ENCODE peak calls at places on chromosome 17, in eight cellular contexts. One of them, this sample, is unnamed.

GRCh38 chr17:73387746-73388577 is 76.2 kb upstream of the CDC42EP4 start:
- DNase-seq in cardiac fibroblast: peak; percentile 13
- DNase-seq in GM10248: no peak
- DNase-seq in neural crest cell: no peak
- DNase-seq in transverse colon: no peak
- DNase-seq in epithelial cell of proximal tubule: no peak
- DNase-seq in stomach: no peak
- DNase-seq in heart left ventricle: no peak
- DNase-seq in this sample: no peak

GRCh38 chr17:28788100-28788499 is 44.3 kb downstream of the TRAF4 start:
- DNase-seq in cardiac fibroblast: no peak
- DNase-seq in GM10248: no peak
- DNase-seq in transverse colon: no peak
- DNase-seq in epithelial cell of proximal tubule: no peak
- DNase-seq in neural crest cell: no peak
- DNase-seq in heart left ventricle: no peak
- DNase-seq in stomach: no peak
- DNase-seq in this sample: no peak

GRCh38 chr17:50627782-50628601 is 6.7 kb upstream of the ABCC3 start:
- DNase-seq in GM10248: no peak
- DNase-seq in heart left ventricle: no peak
- DNase-seq in neural crest cell: no peak
- DNase-seq in transverse colon: peak; percentile 69
- DNase-seq in cardiac fibroblast: no peak
- DNase-seq in epithelial cell of proximal tubule: no peak
- DNase-seq in stomach: peak; percentile 42
- DNase-seq in this sample: no peak

GRCh38 chr17:80678621-80679020 is 134.0 kb downstream of the RPTOR start:
- DNase-seq in GM10248: no peak
- DNase-seq in cardiac fibroblast: peak; percentile 82
- DNase-seq in stomach: no peak
- DNase-seq in neural crest cell: peak; percentile 20
- DNase-seq in transverse colon: no peak
- DNase-seq in epithelial cell of proximal tubule: no peak
- DNase-seq in heart left ventricle: no peak
- DNase-seq in this sample: peak; percentile 88

GRCh38 chr17:74658620-74659019 is 35.1 kb upstream of the CD300E start:
- DNase-seq in stomach: no peak
- DNase-seq in neural crest cell: no peak
- DNase-seq in heart left ventricle: no peak
- DNase-seq in epithelial cell of proximal tubule: no peak
- DNase-seq in transverse colon: no peak
- DNase-seq in cardiac fibroblast: no peak
- DNase-seq in GM10248: no peak
- DNase-seq in this sample: no peak

GRCh38 chr17:60390223-60390622 is 1.7 kb downstream of the USP32 start:
- DNase-seq in neural crest cell: no peak
- DNase-seq in stomach: no peak
- DNase-seq in cardiac fibroblast: peak; percentile 82
- DNase-seq in transverse colon: no peak
- DNase-seq in GM10248: no peak
- DNase-seq in epithelial cell of proximal tubule: no peak
- DNase-seq in heart left ventricle: no peak
- DNase-seq in this sample: peak; percentile 63

GRCh38 chr17:59145571-59146096 is 9.4 kb downstream of the SKA2 start:
- DNase-seq in stomach: no peak
- DNase-seq in cardiac fibroblast: no peak
- DNase-seq in epithelial cell of proximal tubule: no peak
- DNase-seq in heart left ventricle: no peak
- DNase-seq in GM10248: no peak
- DNase-seq in transverse colon: no peak
- DNase-seq in neural crest cell: no peak
- DNase-seq in this sample: no peak

GRCh38 chr17:61504697-61505096 is 52.5 kb downstream of the TBX4 start:
- DNase-seq in neural crest cell: no peak
- DNase-seq in cardiac fibroblast: peak; percentile 86
- DNase-seq in heart left ventricle: no peak
- DNase-seq in GM10248: no peak
- DNase-seq in epithelial cell of proximal tubule: peak; percentile 77
- DNase-seq in stomach: no peak
- DNase-seq in transverse colon: no peak
- DNase-seq in this sample: no peak

GRCh38 chr17:28368306-28368831 is 1.7 kb downstream of the VTN start:
- DNase-seq in neural crest cell: no peak
- DNase-seq in epithelial cell of proximal tubule: no peak
- DNase-seq in GM10248: no peak
- DNase-seq in cardiac fibroblast: no peak
- DNase-seq in transverse colon: no peak
- DNase-seq in stomach: no peak
- DNase-seq in heart left ventricle: no peak
- DNase-seq in this sample: no peak

GRCh38 chr17:62880120-62880519 is 72.0 kb upstream of the MARCHF10 start:
- DNase-seq in GM10248: no peak
- DNase-seq in transverse colon: no peak
- DNase-seq in cardiac fibroblast: no peak
- DNase-seq in epithelial cell of proximal tubule: no peak
- DNase-seq in stomach: no peak
- DNase-seq in heart left ventricle: no peak
- DNase-seq in neural crest cell: no peak
- DNase-seq in this sample: no peak

GRCh38 chr17:40818343-40818732 is 4.1 kb downstream of the KRT10 start:
- DNase-seq in cardiac fibroblast: no peak
- DNase-seq in epithelial cell of proximal tubule: no peak
- DNase-seq in heart left ventricle: no peak
- DNase-seq in neural crest cell: no peak
- DNase-seq in transverse colon: no peak
- DNase-seq in GM10248: no peak
- DNase-seq in stomach: no peak
- DNase-seq in this sample: no peak

GRCh38 chr17:62718420-62718819 is 89.7 kb downstream of the MARCHF10 start:
- DNase-seq in heart left ventricle: peak; percentile 3
- DNase-seq in transverse colon: no peak
- DNase-seq in GM10248: no peak
- DNase-seq in neural crest cell: no peak
- DNase-seq in stomach: no peak
- DNase-seq in cardiac fibroblast: peak; percentile 86
- DNase-seq in epithelial cell of proximal tubule: peak; percentile 78
- DNase-seq in this sample: no peak

GRCh38 chr17:81941484-81942166 is 4.5 kb upstream of the PYCR1 start:
- DNase-seq in epithelial cell of proximal tubule: no peak
- DNase-seq in heart left ventricle: peak; percentile 74
- DNase-seq in transverse colon: no peak
- DNase-seq in neural crest cell: no peak
- DNase-seq in cardiac fibroblast: no peak
- DNase-seq in stomach: no peak
- DNase-seq in GM10248: no peak
- DNase-seq in this sample: no peak

GRCh38 chr17:5115673-5116651 is at the start of gene USP6:
- DNase-seq in epithelial cell of proximal tubule: no peak
- DNase-seq in GM10248: no peak
- DNase-seq in neural crest cell: no peak
- DNase-seq in cardiac fibroblast: no peak
- DNase-seq in stomach: no peak
- DNase-seq in heart left ventricle: no peak
- DNase-seq in transverse colon: no peak
- DNase-seq in this sample: no peak

GRCh38 chr17:56597495-56597990 is 4.0 kb downstream of the NOG start:
- DNase-seq in cardiac fibroblast: no peak
- DNase-seq in GM10248: no peak
- DNase-seq in stomach: no peak
- DNase-seq in epithelial cell of proximal tubule: no peak
- DNase-seq in heart left ventricle: no peak
- DNase-seq in neural crest cell: peak; percentile 26
- DNase-seq in transverse colon: no peak
- DNase-seq in this sample: no peak

GRCh38 chr17:83155128-83156081 is 76.0 kb downstream of the METRNL start:
- DNase-seq in cardiac fibroblast: no peak
- DNase-seq in stomach: no peak
- DNase-seq in heart left ventricle: peak; percentile 31
- DNase-seq in transverse colon: no peak
- DNase-seq in neural crest cell: no peak
- DNase-seq in epithelial cell of proximal tubule: no peak
- DNase-seq in GM10248: no peak
- DNase-seq in this sample: peak; percentile 97

GRCh38 chr17:50593321-50593720 is 32.8 kb downstream of the CACNA1G start:
- DNase-seq in heart left ventricle: peak; percentile 34
- DNase-seq in cardiac fibroblast: no peak
- DNase-seq in epithelial cell of proximal tubule: no peak
- DNase-seq in transverse colon: no peak
- DNase-seq in neural crest cell: peak; percentile 45
- DNase-seq in stomach: peak; percentile 49
- DNase-seq in GM10248: no peak
- DNase-seq in this sample: no peak

GRCh38 chr17:72151565-72152391 is 31.0 kb downstream of the SOX9 start:
- DNase-seq in cardiac fibroblast: peak; percentile 57
- DNase-seq in transverse colon: peak; percentile 29
- DNase-seq in GM10248: no peak
- DNase-seq in stomach: peak; percentile 82
- DNase-seq in epithelial cell of proximal tubule: no peak
- DNase-seq in neural crest cell: no peak
- DNase-seq in heart left ventricle: peak; percentile 58
- DNase-seq in this sample: no peak

DNA sequence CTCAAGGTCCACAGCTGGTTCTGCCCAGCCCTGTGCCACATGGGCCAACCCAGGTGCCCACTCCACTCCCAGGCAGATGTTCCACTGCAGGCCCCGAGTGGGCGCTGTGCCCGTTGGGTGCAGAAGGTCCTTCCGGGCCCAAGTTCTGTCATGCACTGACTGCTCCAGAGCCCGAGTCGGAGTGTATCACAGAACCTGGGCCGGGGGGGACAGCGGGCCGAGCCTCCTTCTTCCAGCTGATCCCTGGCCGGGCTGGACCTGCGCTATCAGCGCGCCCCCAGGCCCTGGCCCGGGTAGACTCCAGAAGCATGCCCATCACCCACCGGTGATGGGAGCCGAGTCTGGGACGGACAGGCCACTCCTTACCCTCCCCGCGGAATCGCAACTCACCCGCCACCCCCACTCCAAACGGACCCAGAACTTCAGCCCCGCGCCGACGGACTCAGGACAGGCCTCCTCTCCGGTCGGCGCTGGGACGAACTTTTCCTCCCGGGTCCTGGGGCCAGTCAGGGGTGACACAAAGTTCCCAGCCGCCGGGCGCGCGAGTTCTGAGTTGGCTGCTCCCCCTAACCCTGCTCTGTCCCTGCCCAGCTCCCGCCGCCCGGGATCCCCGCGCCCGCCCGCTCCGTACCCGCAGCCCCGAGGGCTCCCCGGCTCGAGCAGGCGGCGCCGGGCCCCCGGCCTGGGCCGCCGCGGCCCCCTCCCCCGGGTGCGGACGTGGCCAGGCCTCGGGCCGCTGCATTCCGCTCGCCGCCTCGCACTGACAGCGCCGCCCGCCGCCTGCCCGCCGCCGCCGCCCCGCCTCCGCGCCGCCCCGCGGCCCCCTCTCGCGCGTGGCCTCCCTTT is at the start of gene COPZ2:
- DNase-seq in cardiac fibroblast: peak; percentile 59
- DNase-seq in neural crest cell: peak; percentile 14
- DNase-seq in stomach: peak; percentile 60
- DNase-seq in epithelial cell of proximal tubule: no peak
- DNase-seq in transverse colon: peak; percentile 69
- DNase-seq in heart left ventricle: peak; percentile 75
- DNase-seq in GM10248: peak; percentile 63
- DNase-seq in this sample: peak; percentile 72
- TF ChIP-seq CTCF in cardiac fibroblast: peak; percentile 73
- TF ChIP-seq CTCF in neural crest cell: peak; percentile 48
- TF ChIP-seq CTCF in stomach: no peak
- TF ChIP-seq CTCF in epithelial cell of proximal tubule: peak; percentile 74
- TF ChIP-seq CTCF in transverse colon: peak; percentile 52
- TF ChIP-seq CTCF in heart left ventricle: peak; percentile 54
- TF ChIP-seq CTCF in GM10248: peak; percentile 73
- TF ChIP-seq CTCF in this sample: peak; percentile 88

GRCh38 chr17:70629902-70630301 is 460.6 kb downstream of the KCNJ2 start:
- DNase-seq in stomach: no peak
- DNase-seq in heart left ventricle: no peak
- DNase-seq in GM10248: no peak
- DNase-seq in neural crest cell: no peak
- DNase-seq in cardiac fibroblast: peak; percentile 34
- DNase-seq in epithelial cell of proximal tubule: no peak
- DNase-seq in transverse colon: no peak
- DNase-seq in this sample: no peak
- TF ChIP-seq CTCF in stomach: no peak
- TF ChIP-seq CTCF in heart left ventricle: peak; percentile 30
- TF ChIP-seq CTCF in GM10248: peak; percentile 19
- TF ChIP-seq CTCF in neural crest cell: peak; percentile 47
- TF ChIP-seq CTCF in cardiac fibroblast: peak; percentile 27
- TF ChIP-seq CTCF in epithelial cell of proximal tubule: no peak
- TF ChIP-seq CTCF in transverse colon: peak; percentile 33
- TF ChIP-seq CTCF in this sample: peak; percentile 48

DNA sequence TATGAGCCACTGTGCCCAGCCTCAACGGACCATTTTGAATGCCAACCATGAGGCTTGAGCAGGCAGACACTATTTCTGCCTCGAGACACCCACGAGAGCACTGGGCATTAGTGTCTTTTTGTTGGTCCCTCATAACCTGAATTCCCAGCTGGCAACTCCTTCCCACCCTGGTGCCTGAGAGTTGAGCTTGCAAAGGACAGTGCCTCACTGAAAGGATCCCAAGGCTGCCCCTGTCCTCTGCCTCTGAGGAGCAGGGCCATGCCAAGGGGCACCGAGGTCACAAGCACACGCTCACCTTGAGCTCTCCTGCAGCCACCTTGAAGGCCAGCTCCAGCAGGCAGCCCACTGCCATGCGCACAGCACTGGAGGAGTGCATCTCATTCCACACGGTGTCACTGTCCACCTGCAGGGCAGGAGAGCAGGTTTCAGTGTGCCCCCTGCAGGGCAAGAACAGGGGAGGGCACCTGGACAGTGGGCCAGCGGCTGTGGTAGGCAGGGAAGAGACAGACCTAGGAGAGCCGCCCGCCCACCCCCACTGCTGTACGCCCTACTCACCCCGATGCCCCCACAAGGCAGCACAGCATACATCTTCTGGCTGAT is 12.8 kb downstream of the G6PC3 start:
- DNase-seq in cardiac fibroblast: no peak
- DNase-seq in GM10248: no peak
- DNase-seq in heart left ventricle: no peak
- DNase-seq in epithelial cell of proximal tubule: no peak
- DNase-seq in neural crest cell: no peak
- DNase-seq in transverse colon: no peak
- DNase-seq in stomach: no peak
- DNase-seq in this sample: no peak
- TF ChIP-seq CTCF in cardiac fibroblast: peak; percentile 31
- TF ChIP-seq CTCF in GM10248: peak; percentile 38
- TF ChIP-seq CTCF in heart left ventricle: no peak
- TF ChIP-seq CTCF in epithelial cell of proximal tubule: peak; percentile 72
- TF ChIP-seq CTCF in neural crest cell: no peak
- TF ChIP-seq CTCF in transverse colon: no peak
- TF ChIP-seq CTCF in stomach: no peak
- TF ChIP-seq CTCF in this sample: no peak

GRCh38 chr17:76075364-76076099 is 951 bp downstream of the GALR2 start:
- DNase-seq in stomach: no peak
- DNase-seq in neural crest cell: peak; percentile 20
- DNase-seq in transverse colon: no peak
- DNase-seq in GM10248: no peak
- DNase-seq in cardiac fibroblast: peak; percentile 40
- DNase-seq in epithelial cell of proximal tubule: no peak
- DNase-seq in heart left ventricle: no peak
- DNase-seq in this sample: no peak
- TF ChIP-seq CTCF in stomach: no peak
- TF ChIP-seq CTCF in neural crest cell: no peak
- TF ChIP-seq CTCF in transverse colon: peak; percentile 18
- TF ChIP-seq CTCF in GM10248: no peak
- TF ChIP-seq CTCF in cardiac fibroblast: no peak
- TF ChIP-seq CTCF in epithelial cell of proximal tubule: no peak
- TF ChIP-seq CTCF in heart left ventricle: no peak
- TF ChIP-seq CTCF in this sample: no peak